ENCODE peak calls at places on chromosome 9, in eight cellular contexts. One of them, this sample, is unnamed. For H3K4me1, the result is how much of the 10 kb centered on the place peaks cover.

GRCh38 chr9:86069206-86069869 is 30.0 kb downstream of the GOLM1 start:
- DNase-seq in aorta: no peak
- DNase-seq in adipocyte: no peak
- DNase-seq in GM23338: no peak
- DNase-seq in CD8-positive, alpha-beta memory T cell: no peak
- DNase-seq in CD4-positive, CD25-positive, alpha-beta regulatory T cell: no peak
- DNase-seq in endodermal cell: no peak
- DNase-seq in A549: no peak
- DNase-seq in this sample: no peak

GRCh38 chr9:130174920-130175321 is 2.7 kb downstream of the NCS1 start:
- DNase-seq in CD4-positive, CD25-positive, alpha-beta regulatory T cell: no peak
- DNase-seq in CD8-positive, alpha-beta memory T cell: no peak
- DNase-seq in adipocyte: no peak
- DNase-seq in endodermal cell: no peak
- DNase-seq in GM23338: no peak
- DNase-seq in A549: no peak
- DNase-seq in aorta: peak
- DNase-seq in this sample: no peak

GRCh38 chr9:81211741-81212140 is 477.6 kb downstream of the TLE1 start:
- DNase-seq in A549: no peak
- DNase-seq in endodermal cell: no peak
- DNase-seq in CD8-positive, alpha-beta memory T cell: no peak
- DNase-seq in GM23338: no peak
- DNase-seq in CD4-positive, CD25-positive, alpha-beta regulatory T cell: no peak
- DNase-seq in aorta: no peak
- DNase-seq in adipocyte: no peak
- DNase-seq in this sample: no peak

GRCh38 chr9:81632599-81632998 is 56.7 kb downstream of the TLE1 start:
- DNase-seq in aorta: no peak
- DNase-seq in CD8-positive, alpha-beta memory T cell: no peak
- DNase-seq in adipocyte: peak
- DNase-seq in CD4-positive, CD25-positive, alpha-beta regulatory T cell: no peak
- DNase-seq in endodermal cell: no peak
- DNase-seq in A549: peak
- DNase-seq in GM23338: no peak
- DNase-seq in this sample: no peak

GRCh38 chr9:34457266-34458012 is 931 bp downstream of the FAM219A start:
- DNase-seq in aorta: peak
- DNase-seq in CD8-positive, alpha-beta memory T cell: no peak
- DNase-seq in A549: peak
- DNase-seq in adipocyte: peak
- DNase-seq in endodermal cell: peak
- DNase-seq in CD4-positive, CD25-positive, alpha-beta regulatory T cell: peak
- DNase-seq in GM23338: peak
- DNase-seq in this sample: peak

GRCh38 chr9:116975119-116975518 is 288.0 kb downstream of the TRIM32 start:
- DNase-seq in adipocyte: no peak
- DNase-seq in GM23338: no peak
- DNase-seq in endodermal cell: no peak
- DNase-seq in aorta: no peak
- DNase-seq in CD8-positive, alpha-beta memory T cell: no peak
- DNase-seq in CD4-positive, CD25-positive, alpha-beta regulatory T cell: no peak
- DNase-seq in A549: no peak
- DNase-seq in this sample: no peak

GRCh38 chr9:108742191-108742590 is 113.6 kb downstream of the ACTL7B start:
- DNase-seq in GM23338: no peak
- DNase-seq in adipocyte: no peak
- DNase-seq in endodermal cell: no peak
- DNase-seq in CD8-positive, alpha-beta memory T cell: no peak
- DNase-seq in CD4-positive, CD25-positive, alpha-beta regulatory T cell: no peak
- DNase-seq in A549: no peak
- DNase-seq in aorta: no peak
- DNase-seq in this sample: no peak

GRCh38 chr9:76403352-76403751 is 9.1 kb upstream of the RFK start:
- DNase-seq in A549: peak
- DNase-seq in aorta: no peak
- DNase-seq in CD8-positive, alpha-beta memory T cell: no peak
- DNase-seq in GM23338: peak
- DNase-seq in endodermal cell: no peak
- DNase-seq in CD4-positive, CD25-positive, alpha-beta regulatory T cell: no peak
- DNase-seq in adipocyte: peak
- DNase-seq in this sample: peak

GRCh38 chr9:19184144-19184917 is 46.2 kb upstream of the DENND4C start:
- DNase-seq in CD4-positive, CD25-positive, alpha-beta regulatory T cell: peak
- DNase-seq in aorta: peak
- DNase-seq in CD8-positive, alpha-beta memory T cell: peak
- DNase-seq in adipocyte: peak
- DNase-seq in endodermal cell: peak
- DNase-seq in GM23338: peak
- DNase-seq in A549: peak
- DNase-seq in this sample: peak

GRCh38 chr9:80158150-80158549 is 586.4 kb downstream of the TLE4 start:
- DNase-seq in adipocyte: no peak
- DNase-seq in GM23338: no peak
- DNase-seq in A549: no peak
- DNase-seq in CD4-positive, CD25-positive, alpha-beta regulatory T cell: no peak
- DNase-seq in endodermal cell: no peak
- DNase-seq in aorta: no peak
- DNase-seq in CD8-positive, alpha-beta memory T cell: no peak
- DNase-seq in this sample: no peak

GRCh38 chr9:129111762-129112151 is 542 bp downstream of the PTPA start:
- DNase-seq in endodermal cell: peak
- DNase-seq in adipocyte: peak
- DNase-seq in CD8-positive, alpha-beta memory T cell: no peak
- DNase-seq in aorta: peak
- DNase-seq in GM23338: peak
- DNase-seq in CD4-positive, CD25-positive, alpha-beta regulatory T cell: no peak
- DNase-seq in A549: peak
- DNase-seq in this sample: no peak

GRCh38 chr9:88749420-88749819 is 214.4 kb downstream of the NXNL2 start:
- DNase-seq in CD8-positive, alpha-beta memory T cell: no peak
- DNase-seq in endodermal cell: no peak
- DNase-seq in A549: no peak
- DNase-seq in adipocyte: peak
- DNase-seq in CD4-positive, CD25-positive, alpha-beta regulatory T cell: no peak
- DNase-seq in GM23338: no peak
- DNase-seq in aorta: no peak
- DNase-seq in this sample: no peak
- H3K4me1 ChIP-seq in CD8-positive, alpha-beta memory T cell: under half
- H3K4me1 ChIP-seq in endodermal cell: under half
- H3K4me1 ChIP-seq in A549: under half
- H3K4me1 ChIP-seq in adipocyte: half or more
- H3K4me1 ChIP-seq in CD4-positive, CD25-positive, alpha-beta regulatory T cell: under half
- H3K4me1 ChIP-seq in GM23338: under half
- H3K4me1 ChIP-seq in aorta: under half
- H3K4me1 ChIP-seq in this sample: under half

GRCh38 chr9:77951369-77951768 is 80.2 kb downstream of the GNAQ start:
- DNase-seq in aorta: no peak
- DNase-seq in adipocyte: no peak
- DNase-seq in GM23338: no peak
- DNase-seq in endodermal cell: no peak
- DNase-seq in CD4-positive, CD25-positive, alpha-beta regulatory T cell: no peak
- DNase-seq in CD8-positive, alpha-beta memory T cell: no peak
- DNase-seq in A549: no peak
- DNase-seq in this sample: no peak

GRCh38 chr9:77945798-77946197 is 85.8 kb downstream of the GNAQ start:
- DNase-seq in A549: no peak
- DNase-seq in adipocyte: no peak
- DNase-seq in GM23338: no peak
- DNase-seq in CD8-positive, alpha-beta memory T cell: no peak
- DNase-seq in CD4-positive, CD25-positive, alpha-beta regulatory T cell: no peak
- DNase-seq in endodermal cell: no peak
- DNase-seq in aorta: no peak
- DNase-seq in this sample: no peak

GRCh38 chr9:77944556-77945261 is 86.9 kb downstream of the GNAQ start:
- DNase-seq in GM23338: peak
- DNase-seq in CD8-positive, alpha-beta memory T cell: no peak
- DNase-seq in adipocyte: no peak
- DNase-seq in CD4-positive, CD25-positive, alpha-beta regulatory T cell: no peak
- DNase-seq in endodermal cell: peak
- DNase-seq in aorta: no peak
- DNase-seq in A549: peak
- DNase-seq in this sample: no peak

GRCh38 chr9:77943053-77943452 is 88.6 kb downstream of the GNAQ start:
- DNase-seq in CD8-positive, alpha-beta memory T cell: no peak
- DNase-seq in aorta: no peak
- DNase-seq in GM23338: no peak
- DNase-seq in CD4-positive, CD25-positive, alpha-beta regulatory T cell: no peak
- DNase-seq in A549: no peak
- DNase-seq in adipocyte: no peak
- DNase-seq in endodermal cell: no peak
- DNase-seq in this sample: no peak

GRCh38 chr9:77946969-77947368 is 84.6 kb downstream of the GNAQ start:
- DNase-seq in adipocyte: no peak
- DNase-seq in CD8-positive, alpha-beta memory T cell: no peak
- DNase-seq in A549: no peak
- DNase-seq in GM23338: no peak
- DNase-seq in CD4-positive, CD25-positive, alpha-beta regulatory T cell: no peak
- DNase-seq in aorta: no peak
- DNase-seq in endodermal cell: no peak
- DNase-seq in this sample: no peak
- H3K4me1 ChIP-seq in adipocyte: half or more
- H3K4me1 ChIP-seq in CD8-positive, alpha-beta memory T cell: under half
- H3K4me1 ChIP-seq in A549: under half
- H3K4me1 ChIP-seq in GM23338: under half
- H3K4me1 ChIP-seq in CD4-positive, CD25-positive, alpha-beta regulatory T cell: under half
- H3K4me1 ChIP-seq in aorta: under half
- H3K4me1 ChIP-seq in endodermal cell: under half
- H3K4me1 ChIP-seq in this sample: under half

GRCh38 chr9:36143242-36143641 is 6.7 kb downstream of the GLIPR2 start:
- DNase-seq in GM23338: no peak
- DNase-seq in CD4-positive, CD25-positive, alpha-beta regulatory T cell: no peak
- DNase-seq in aorta: no peak
- DNase-seq in endodermal cell: no peak
- DNase-seq in adipocyte: no peak
- DNase-seq in CD8-positive, alpha-beta memory T cell: no peak
- DNase-seq in A549: no peak
- DNase-seq in this sample: no peak
- H3K4me1 ChIP-seq in GM23338: under half
- H3K4me1 ChIP-seq in CD4-positive, CD25-positive, alpha-beta regulatory T cell: half or more
- H3K4me1 ChIP-seq in aorta: under half
- H3K4me1 ChIP-seq in endodermal cell: under half
- H3K4me1 ChIP-seq in adipocyte: half or more
- H3K4me1 ChIP-seq in CD8-positive, alpha-beta memory T cell: half or more
- H3K4me1 ChIP-seq in A549: under half
- H3K4me1 ChIP-seq in this sample: under half

GRCh38 chr9:120885968-120886367 is 9.0 kb upstream of the PHF19 start:
- DNase-seq in CD4-positive, CD25-positive, alpha-beta regulatory T cell: no peak
- DNase-seq in endodermal cell: no peak
- DNase-seq in adipocyte: peak
- DNase-seq in aorta: no peak
- DNase-seq in CD8-positive, alpha-beta memory T cell: no peak
- DNase-seq in A549: no peak
- DNase-seq in GM23338: no peak
- DNase-seq in this sample: no peak
- H3K4me1 ChIP-seq in CD4-positive, CD25-positive, alpha-beta regulatory T cell: under half
- H3K4me1 ChIP-seq in endodermal cell: under half
- H3K4me1 ChIP-seq in adipocyte: under half
- H3K4me1 ChIP-seq in aorta: under half
- H3K4me1 ChIP-seq in CD8-positive, alpha-beta memory T cell: half or more
- H3K4me1 ChIP-seq in A549: under half
- H3K4me1 ChIP-seq in GM23338: under half
- H3K4me1 ChIP-seq in this sample: under half

DNA sequence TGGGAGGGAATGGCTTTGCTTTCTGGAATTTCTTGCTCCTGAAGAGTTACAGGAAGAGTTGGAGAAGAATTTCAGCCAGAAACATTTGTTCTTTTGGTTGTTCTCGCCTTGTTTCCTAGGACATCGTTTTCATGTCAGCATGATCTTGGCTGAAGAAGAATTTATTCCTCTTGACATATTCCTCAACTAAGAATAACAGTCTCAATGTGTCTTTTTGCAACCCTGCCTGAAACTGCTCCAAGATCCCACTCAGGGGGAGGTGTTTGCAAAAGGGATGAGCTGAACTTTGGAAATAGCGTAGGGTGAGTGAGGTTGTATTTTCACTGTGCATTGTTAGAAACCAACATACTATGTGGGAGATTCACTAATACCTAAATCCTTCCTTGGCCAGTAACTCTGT is 26.1 kb downstream of the MAMDC2 start:
- DNase-seq in CD8-positive, alpha-beta memory T cell: no peak
- DNase-seq in adipocyte: no peak
- DNase-seq in CD4-positive, CD25-positive, alpha-beta regulatory T cell: no peak
- DNase-seq in endodermal cell: no peak
- DNase-seq in aorta: no peak
- DNase-seq in GM23338: no peak
- DNase-seq in A549: no peak
- DNase-seq in this sample: no peak
- H3K4me1 ChIP-seq in CD8-positive, alpha-beta memory T cell: under half
- H3K4me1 ChIP-seq in adipocyte: half or more
- H3K4me1 ChIP-seq in CD4-positive, CD25-positive, alpha-beta regulatory T cell: under half
- H3K4me1 ChIP-seq in endodermal cell: under half
- H3K4me1 ChIP-seq in aorta: under half
- H3K4me1 ChIP-seq in GM23338: under half
- H3K4me1 ChIP-seq in A549: under half
- H3K4me1 ChIP-seq in this sample: under half

GRCh38 chr9:134282138-134282650 is 44.1 kb upstream of the RXRA start:
- DNase-seq in endodermal cell: no peak
- DNase-seq in CD4-positive, CD25-positive, alpha-beta regulatory T cell: no peak
- DNase-seq in adipocyte: no peak
- DNase-seq in CD8-positive, alpha-beta memory T cell: no peak
- DNase-seq in GM23338: no peak
- DNase-seq in aorta: no peak
- DNase-seq in A549: no peak
- DNase-seq in this sample: no peak
- H3K4me1 ChIP-seq in endodermal cell: under half
- H3K4me1 ChIP-seq in CD4-positive, CD25-positive, alpha-beta regulatory T cell: under half
- H3K4me1 ChIP-seq in adipocyte: under half
- H3K4me1 ChIP-seq in CD8-positive, alpha-beta memory T cell: under half
- H3K4me1 ChIP-seq in GM23338: under half
- H3K4me1 ChIP-seq in aorta: under half
- H3K4me1 ChIP-seq in A549: under half
- H3K4me1 ChIP-seq in this sample: under half

DNA sequence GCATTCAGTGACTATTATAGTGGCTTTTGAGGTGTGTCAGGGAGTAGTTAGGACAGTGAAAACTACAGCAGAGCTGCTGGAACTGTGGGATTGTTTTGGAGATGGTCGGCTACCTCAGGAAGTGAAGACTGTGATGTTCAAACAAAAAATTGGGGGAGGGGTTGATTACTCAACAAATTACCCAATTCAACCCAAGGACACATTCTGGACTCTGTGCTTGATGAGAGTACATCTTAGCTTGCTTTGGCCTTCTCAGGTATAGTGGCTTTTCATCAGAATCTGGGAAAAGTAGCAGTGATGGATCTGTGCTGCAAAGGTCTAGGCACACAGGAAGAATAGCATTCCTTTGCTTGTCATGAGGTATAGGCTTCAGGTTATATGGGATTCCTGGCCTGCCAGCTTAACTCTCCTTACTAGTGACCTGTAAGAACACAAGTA is 47.0 kb downstream of the SLC44A1 start:
- DNase-seq in A549: no peak
- DNase-seq in endodermal cell: no peak
- DNase-seq in adipocyte: no peak
- DNase-seq in CD4-positive, CD25-positive, alpha-beta regulatory T cell: no peak
- DNase-seq in GM23338: peak
- DNase-seq in CD8-positive, alpha-beta memory T cell: no peak
- DNase-seq in aorta: no peak
- DNase-seq in this sample: no peak
- H3K4me1 ChIP-seq in A549: under half
- H3K4me1 ChIP-seq in endodermal cell: under half
- H3K4me1 ChIP-seq in adipocyte: under half
- H3K4me1 ChIP-seq in CD4-positive, CD25-positive, alpha-beta regulatory T cell: under half
- H3K4me1 ChIP-seq in GM23338: half or more
- H3K4me1 ChIP-seq in CD8-positive, alpha-beta memory T cell: under half
- H3K4me1 ChIP-seq in aorta: under half
- H3K4me1 ChIP-seq in this sample: under half